ENCODE peak calls at places on chromosome 21, in seven cellular contexts. F, H, I, Z, A, E and N are unnamed samples.
A peak's percentile ranks its signal among the peaks of the same experiment; 100 is the strongest.

GRCh38 chr21:30044447-30045064 is 104.8 kb upstream of the GRIK1 start:
- DNase-seq in F (peak; percentile 5), H (no peak), I (peak; percentile 5), Z (peak; percentile 31), A (peak; percentile 4), E (peak; percentile 60), N (peak; percentile 3)

GRCh38 chr21:27802816-27803475 is 836.1 kb upstream of the ADAMTS5 start:
- DNase-seq in F (no peak), H (peak; percentile 47), I (peak; percentile 56), Z (peak; percentile 67), A (no peak), E (peak; percentile 82), N (no peak)

GRCh38 chr21:42530167-42530518 is 16.5 kb downstream of the SLC37A1 start:
- DNase-seq in F (no peak), H (no peak), I (no peak), Z (no peak), A (no peak), E (no peak), N (no peak)

GRCh38 chr21:39318091-39318959 is 4.9 kb upstream of the BRWD1 start:
- DNase-seq in F (no peak), H (no peak), I (no peak), Z (no peak), A (no peak), E (no peak), N (no peak)

GRCh38 chr21:24938592-24938991 is 668.7 kb downstream of the MRPL39 start:
- DNase-seq in F (no peak), H (no peak), I (no peak), Z (no peak), A (no peak), E (no peak), N (no peak)

GRCh38 chr21:45228171-45228641 is 59.5 kb downstream of the POFUT2 start:
- DNase-seq in F (peak; percentile 88), H (no peak), I (peak; percentile 100), Z (no peak), A (peak; percentile 97), E (no peak), N (peak; percentile 92)

GRCh38 chr21:42146821-42147220 is 72.1 kb upstream of the ABCG1 start:
- DNase-seq in F (no peak), H (no peak), I (no peak), Z (no peak), A (no peak), E (no peak), N (no peak)

GRCh38 chr21:16454371-16454770 is 724.6 kb downstream of the USP25 start:
- DNase-seq in F (no peak), H (no peak), I (no peak), Z (no peak), A (no peak), E (peak; percentile 10), N (no peak)

GRCh38 chr21:46211786-46212720 is 16.5 kb downstream of the LSS start:
- DNase-seq in F (no peak), H (no peak), I (peak; percentile 12), Z (no peak), A (no peak), E (no peak), N (no peak)

GRCh38 chr21:30227633-30228404 is 11.9 kb upstream of the CLDN8 start:
- DNase-seq in F (peak; percentile 83), H (no peak), I (peak; percentile 74), Z (no peak), A (peak; percentile 54), E (no peak), N (peak; percentile 97)